ENCODE peak calls at places on chromosomes 12 and 14, in four cellular contexts. One of them, this sample, is unnamed.

GRCh38 chr12:53754633-53755261 is 3.0 kb upstream of the CISTR start:
- DNase-seq in K562: no peak
- DNase-seq in H1: no peak
- DNase-seq in HepG2: no peak
- DNase-seq in this sample: no peak

GRCh38 chr14:70448633-70449032 is 3.3 kb upstream of the ADAM21 start:
- DNase-seq in K562: no peak
- DNase-seq in HepG2: peak
- DNase-seq in H1: no peak
- DNase-seq in this sample: no peak

GRCh38 chr12:45728625-45729232 is 777 bp upstream of the ARID2 start:
- DNase-seq in K562: peak
- DNase-seq in H1: peak
- DNase-seq in HepG2: peak
- DNase-seq in this sample: peak

GRCh38 chr14:74015965-74016364 is 3.1 kb downstream of the ENTPD5 start:
- DNase-seq in HepG2: no peak
- DNase-seq in K562: no peak
- DNase-seq in H1: no peak
- DNase-seq in this sample: no peak

GRCh38 chr12:12091977-12092663 is 21.4 kb downstream of the BCL2L14 start:
- DNase-seq in HepG2: peak
- DNase-seq in H1: no peak
- DNase-seq in K562: no peak
- DNase-seq in this sample: no peak

GRCh38 chr12:46983959-46984833 is 95.2 kb upstream of the PCED1B start:
- DNase-seq in H1: no peak
- DNase-seq in HepG2: peak
- DNase-seq in K562: no peak
- DNase-seq in this sample: peak

GRCh38 chr12:93427779-93428564 is 13.8 kb downstream of the UBE2N start:
- DNase-seq in H1: no peak
- DNase-seq in HepG2: no peak
- DNase-seq in K562: no peak
- DNase-seq in this sample: no peak

GRCh38 chr12:53999596-54000104 is 311 bp upstream of the HOXC9 start:
- DNase-seq in H1: no peak
- DNase-seq in K562: peak
- DNase-seq in HepG2: peak
- DNase-seq in this sample: no peak

GRCh38 chr12:22410497-22410896 is 76.0 kb upstream of the ST8SIA1 start:
- DNase-seq in H1: no peak
- DNase-seq in K562: no peak
- DNase-seq in HepG2: no peak
- DNase-seq in this sample: no peak

GRCh38 chr12:113221997-113222729 is 899 bp downstream of the TPCN1 start:
- DNase-seq in H1: no peak
- DNase-seq in HepG2: no peak
- DNase-seq in K562: no peak
- DNase-seq in this sample: no peak

GRCh38 chr12:38930994-38931393 is 25.6 kb upstream of the CPNE8 start:
- DNase-seq in H1: no peak
- DNase-seq in K562: no peak
- DNase-seq in HepG2: peak
- DNase-seq in this sample: no peak

GRCh38 chr12:130715150-130715995 is 726 bp downstream of the RIMBP2 start:
- DNase-seq in K562: no peak
- DNase-seq in HepG2: no peak
- DNase-seq in H1: no peak
- DNase-seq in this sample: no peak

GRCh38 chr12:110149104-110149660 is 25.0 kb downstream of the IFT81 start:
- DNase-seq in H1: no peak
- DNase-seq in HepG2: no peak
- DNase-seq in K562: no peak
- DNase-seq in this sample: peak

GRCh38 chr14:50521912-50522341 is 10.4 kb downstream of the MAP4K5 start:
- DNase-seq in HepG2: peak
- DNase-seq in K562: no peak
- DNase-seq in H1: no peak
- DNase-seq in this sample: no peak

GRCh38 chr12:92538970-92539749 is 163.6 kb upstream of the PLEKHG7 start:
- DNase-seq in H1: no peak
- DNase-seq in K562: no peak
- DNase-seq in HepG2: no peak
- DNase-seq in this sample: peak

GRCh38 chr12:91332305-91332704 is 149.7 kb upstream of the DCN start:
- DNase-seq in HepG2: no peak
- DNase-seq in H1: no peak
- DNase-seq in K562: no peak
- DNase-seq in this sample: no peak

GRCh38 chr14:94904636-94905035 is 134.7 kb upstream of the GSC start:
- DNase-seq in H1: peak
- DNase-seq in HepG2: no peak
- DNase-seq in K562: no peak
- DNase-seq in this sample: no peak

GRCh38 chr12:79690606-79691298 is at the start of gene PAWR:
- DNase-seq in H1: peak
- DNase-seq in HepG2: peak
- DNase-seq in K562: no peak
- DNase-seq in this sample: no peak

GRCh38 chr12:100166232-100166631 is 23.6 kb upstream of the BLTP3B start:
- DNase-seq in K562: no peak
- DNase-seq in HepG2: no peak
- DNase-seq in H1: no peak
- DNase-seq in this sample: no peak

GRCh38 chr12:3035815-3036702 is 41.1 kb upstream of the TSPAN9 start:
- DNase-seq in HepG2: no peak
- DNase-seq in K562: peak
- DNase-seq in H1: no peak
- DNase-seq in this sample: no peak

GRCh38 chr14:73007835-73008234 is 19.1 kb downstream of the ZFYVE1 start:
- DNase-seq in H1: no peak
- DNase-seq in K562: no peak
- DNase-seq in HepG2: peak
- DNase-seq in this sample: no peak

GRCh38 chr12:18998343-18999270 is 130.9 kb upstream of the PLEKHA5 start:
- DNase-seq in H1: no peak
- DNase-seq in HepG2: no peak
- DNase-seq in K562: no peak
- DNase-seq in this sample: no peak

GRCh38 chr12:123889000-123889399 is 83.6 kb downstream of the CCDC92 start:
- DNase-seq in H1: no peak
- DNase-seq in K562: no peak
- DNase-seq in HepG2: no peak
- DNase-seq in this sample: no peak

GRCh38 chr12:44780221-44780770 is 95.8 kb downstream of the NELL2 start:
- DNase-seq in HepG2: no peak
- DNase-seq in K562: no peak
- DNase-seq in H1: no peak
- DNase-seq in this sample: no peak

GRCh38 chr12:2753536-2753935 is 41.2 kb upstream of the FKBP4 start:
- DNase-seq in H1: no peak
- DNase-seq in HepG2: no peak
- DNase-seq in K562: no peak
- DNase-seq in this sample: no peak

GRCh38 chr14:60753264-60754126 is 18.9 kb downstream of the MNAT1 start:
- DNase-seq in HepG2: no peak
- DNase-seq in K562: no peak
- DNase-seq in H1: no peak
- DNase-seq in this sample: peak

GRCh38 chr12:15670756-15671155 is 118.4 kb downstream of the EPS8 start:
- DNase-seq in K562: no peak
- DNase-seq in HepG2: no peak
- DNase-seq in H1: no peak
- DNase-seq in this sample: no peak

GRCh38 chr12:26651036-26651435 is 182.0 kb downstream of the ITPR2 start:
- DNase-seq in K562: no peak
- DNase-seq in HepG2: no peak
- DNase-seq in H1: no peak
- DNase-seq in this sample: no peak

GRCh38 chr12:5733136-5733755 is 211.8 kb downstream of the ANO2 start:
- DNase-seq in HepG2: no peak
- DNase-seq in K562: no peak
- DNase-seq in H1: no peak
- DNase-seq in this sample: no peak

GRCh38 chr12:55843431-55843830 is 695 bp upstream of the MMP19 start:
- DNase-seq in K562: no peak
- DNase-seq in H1: no peak
- DNase-seq in HepG2: no peak
- DNase-seq in this sample: no peak

GRCh38 chr12:63440063-63440462 is 228.2 kb downstream of the DPY19L2 start:
- DNase-seq in HepG2: no peak
- DNase-seq in K562: no peak
- DNase-seq in H1: no peak
- DNase-seq in this sample: no peak

GRCh38 chr14:104481323-104481722 is 98.2 kb upstream of the C14orf180 start:
- DNase-seq in H1: no peak
- DNase-seq in HepG2: no peak
- DNase-seq in K562: no peak
- DNase-seq in this sample: no peak

GRCh38 chr12:54678131-54678530 is 30.0 kb upstream of the DCD start:
- DNase-seq in HepG2: no peak
- DNase-seq in H1: no peak
- DNase-seq in K562: no peak
- DNase-seq in this sample: no peak

GRCh38 chr12:126726481-126727217 is 1540.3 kb upstream of the TMEM132C start:
- DNase-seq in K562: no peak
- DNase-seq in H1: no peak
- DNase-seq in HepG2: no peak
- DNase-seq in this sample: no peak

GRCh38 chr12:56385873-56386272 is 23.2 kb upstream of the APOF start:
- DNase-seq in H1: no peak
- DNase-seq in HepG2: no peak
- DNase-seq in K562: no peak
- DNase-seq in this sample: no peak

GRCh38 chr12:56162468-56163290 is 4.5 kb downstream of the MYL6 start:
- DNase-seq in H1: no peak
- DNase-seq in K562: no peak
- DNase-seq in HepG2: no peak
- DNase-seq in this sample: no peak

GRCh38 chr12:57476162-57476992 is 3.3 kb downstream of the ARHGAP9 start:
- DNase-seq in H1: no peak
- DNase-seq in HepG2: no peak
- DNase-seq in K562: no peak
- DNase-seq in this sample: no peak

GRCh38 chr12:88299567-88300101 is 157.5 kb downstream of the TMTC3 start:
- DNase-seq in H1: no peak
- DNase-seq in K562: peak
- DNase-seq in HepG2: no peak
- DNase-seq in this sample: peak

DNA sequence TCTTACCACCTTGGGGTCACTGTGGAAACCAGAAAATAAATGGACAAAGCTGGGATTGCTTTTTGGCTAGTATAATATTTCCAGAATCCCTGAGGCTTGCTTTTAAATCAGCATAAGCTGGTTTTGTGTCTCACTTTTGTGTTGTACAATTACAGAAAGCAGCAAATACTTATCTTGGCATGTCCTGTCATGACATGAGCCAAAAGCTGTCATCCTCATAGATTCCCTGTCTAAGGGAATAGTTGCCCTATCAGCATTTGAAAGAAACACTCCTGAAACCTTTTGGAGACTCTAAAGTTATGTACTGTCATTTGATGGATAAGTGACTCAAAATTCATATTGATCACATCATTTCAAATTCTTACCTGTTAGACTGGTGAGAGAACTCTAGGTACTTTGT is 987.2 kb downstream of the NRXN3 start:
- DNase-seq in HepG2: no peak
- DNase-seq in H1: no peak
- DNase-seq in K562: no peak
- DNase-seq in this sample: no peak
- TF ChIP-seq CBX5 in HepG2: no peak
- TF ChIP-seq CBX5 in H1: no peak
- TF ChIP-seq CBX5 in K562: no peak
- TF ChIP-seq CBX5 in this sample: no peak

GRCh38 chr14:29353473-29353872 is 574.2 kb downstream of the PRKD1 start:
- DNase-seq in HepG2: no peak
- DNase-seq in H1: no peak
- DNase-seq in K562: no peak
- DNase-seq in this sample: no peak

GRCh38 chr14:29348504-29348903 is 579.1 kb downstream of the PRKD1 start:
- DNase-seq in K562: no peak
- DNase-seq in HepG2: no peak
- DNase-seq in H1: no peak
- DNase-seq in this sample: no peak

GRCh38 chr14:29352681-29353080 is 575.0 kb downstream of the PRKD1 start:
- DNase-seq in K562: no peak
- DNase-seq in H1: no peak
- DNase-seq in HepG2: no peak
- DNase-seq in this sample: no peak

GRCh38 chr14:29354446-29354845 is 573.2 kb downstream of the PRKD1 start:
- DNase-seq in K562: no peak
- DNase-seq in HepG2: no peak
- DNase-seq in H1: no peak
- DNase-seq in this sample: no peak

GRCh38 chr14:29350496-29350895 is 577.2 kb downstream of the PRKD1 start:
- DNase-seq in H1: no peak
- DNase-seq in HepG2: no peak
- DNase-seq in K562: no peak
- DNase-seq in this sample: no peak
- TF ChIP-seq CBX5 in H1: no peak
- TF ChIP-seq CBX5 in HepG2: no peak
- TF ChIP-seq CBX5 in K562: no peak
- TF ChIP-seq CBX5 in this sample: no peak

GRCh38 chr14:98698341-98698740 is 573.7 kb downstream of the BCL11B start:
- DNase-seq in H1: no peak
- DNase-seq in K562: no peak
- DNase-seq in HepG2: no peak
- DNase-seq in this sample: no peak
- TF ChIP-seq CBX5 in H1: no peak
- TF ChIP-seq CBX5 in K562: no peak
- TF ChIP-seq CBX5 in HepG2: no peak
- TF ChIP-seq CBX5 in this sample: no peak

DNA sequence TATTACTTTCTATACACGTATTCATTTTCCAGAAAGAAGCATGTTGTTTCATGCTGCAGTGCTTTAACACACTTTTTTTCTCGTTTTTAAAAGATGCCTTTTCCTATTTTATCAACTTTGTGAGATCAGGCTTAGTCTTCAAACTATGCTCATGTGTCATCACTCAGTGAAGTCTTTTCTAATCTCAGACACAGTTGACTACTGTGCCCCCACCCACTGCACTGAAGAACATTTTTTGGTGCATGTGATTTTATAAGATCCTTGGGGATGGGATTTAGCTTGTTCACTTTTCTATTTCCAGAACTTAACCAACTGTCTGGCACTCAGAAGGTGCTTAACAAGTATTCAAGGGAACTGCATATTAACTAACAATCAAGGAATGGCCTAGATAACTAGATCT is 85.5 kb downstream of the CDK17 start:
- DNase-seq in HepG2: no peak
- DNase-seq in K562: no peak
- DNase-seq in H1: no peak
- DNase-seq in this sample: no peak
- TF ChIP-seq CBX5 in HepG2: no peak
- TF ChIP-seq CBX5 in K562: no peak
- TF ChIP-seq CBX5 in H1: no peak
- TF ChIP-seq CBX5 in this sample: no peak

This sample was measured in GM12878.